ENCODE peak calls at places on chromosomes 6 and 20, in six cellular contexts. One of them, this sample, is unnamed.

GRCh38 chr6:128118401-128118800 is 217.5 kb upstream of the THEMIS start:
- DNase-seq in K562: no peak
- DNase-seq in HepG2: no peak
- DNase-seq in GM12878: no peak
- DNase-seq in endothelial cell of umbilical vein: peak
- DNase-seq in A549: no peak
- DNase-seq in this sample: no peak

GRCh38 chr6:159941286-159942113 is 27.4 kb upstream of the IGF2R start:
- DNase-seq in K562: no peak
- DNase-seq in GM12878: peak
- DNase-seq in HepG2: peak
- DNase-seq in endothelial cell of umbilical vein: no peak
- DNase-seq in A549: peak
- DNase-seq in this sample: peak

GRCh38 chr20:818001-818664 is 15.4 kb upstream of the FAM110A start:
- DNase-seq in GM12878: no peak
- DNase-seq in K562: no peak
- DNase-seq in HepG2: no peak
- DNase-seq in A549: no peak
- DNase-seq in endothelial cell of umbilical vein: no peak
- DNase-seq in this sample: no peak

GRCh38 chr6:145688493-145688905 is 46.8 kb downstream of the EPM2A start:
- DNase-seq in K562: no peak
- DNase-seq in endothelial cell of umbilical vein: peak
- DNase-seq in GM12878: no peak
- DNase-seq in HepG2: no peak
- DNase-seq in A549: no peak
- DNase-seq in this sample: no peak

GRCh38 chr6:79146426-79146825 is 68.4 kb upstream of the PHIP start:
- DNase-seq in HepG2: no peak
- DNase-seq in endothelial cell of umbilical vein: no peak
- DNase-seq in A549: no peak
- DNase-seq in K562: no peak
- DNase-seq in GM12878: no peak
- DNase-seq in this sample: no peak

GRCh38 chr6:35445691-35446090 is 6.4 kb upstream of the FANCE start:
- DNase-seq in GM12878: no peak
- DNase-seq in K562: no peak
- DNase-seq in endothelial cell of umbilical vein: no peak
- DNase-seq in HepG2: no peak
- DNase-seq in A549: no peak
- DNase-seq in this sample: peak

GRCh38 chr20:4998160-4998651 is 3.1 kb downstream of the SLC23A2 start:
- DNase-seq in GM12878: peak
- DNase-seq in K562: no peak
- DNase-seq in A549: peak
- DNase-seq in HepG2: peak
- DNase-seq in endothelial cell of umbilical vein: no peak
- DNase-seq in this sample: peak

GRCh38 chr6:93567164-93567563 is 147.8 kb upstream of the EPHA7 start:
- DNase-seq in K562: no peak
- DNase-seq in endothelial cell of umbilical vein: no peak
- DNase-seq in HepG2: no peak
- DNase-seq in GM12878: no peak
- DNase-seq in A549: no peak
- DNase-seq in this sample: no peak

GRCh38 chr20:20440473-20440872 is 72.6 kb downstream of the INSM1 start:
- DNase-seq in HepG2: no peak
- DNase-seq in K562: no peak
- DNase-seq in GM12878: no peak
- DNase-seq in endothelial cell of umbilical vein: no peak
- DNase-seq in A549: no peak
- DNase-seq in this sample: no peak

GRCh38 chr6:25899123-25899522 is 25.1 kb upstream of the SLC17A3 start:
- DNase-seq in HepG2: peak
- DNase-seq in endothelial cell of umbilical vein: no peak
- DNase-seq in GM12878: no peak
- DNase-seq in K562: no peak
- DNase-seq in A549: no peak
- DNase-seq in this sample: no peak

GRCh38 chr20:35276408-35276807 is 1.5 kb downstream of the MMP24OS start:
- DNase-seq in endothelial cell of umbilical vein: no peak
- DNase-seq in HepG2: no peak
- DNase-seq in K562: no peak
- DNase-seq in GM12878: no peak
- DNase-seq in A549: no peak
- DNase-seq in this sample: no peak

GRCh38 chr6:74065713-74066112 is 369.7 kb downstream of the CD109 start:
- DNase-seq in A549: no peak
- DNase-seq in K562: no peak
- DNase-seq in HepG2: no peak
- DNase-seq in endothelial cell of umbilical vein: no peak
- DNase-seq in GM12878: no peak
- DNase-seq in this sample: no peak

GRCh38 chr20:40506567-40506966 is 182.5 kb downstream of the MAFB start:
- DNase-seq in HepG2: peak
- DNase-seq in A549: peak
- DNase-seq in endothelial cell of umbilical vein: peak
- DNase-seq in K562: no peak
- DNase-seq in GM12878: no peak
- DNase-seq in this sample: peak

GRCh38 chr6:19268117-19268516 is 569.1 kb upstream of the ID4 start:
- DNase-seq in endothelial cell of umbilical vein: no peak
- DNase-seq in K562: no peak
- DNase-seq in A549: no peak
- DNase-seq in GM12878: no peak
- DNase-seq in HepG2: no peak
- DNase-seq in this sample: no peak

GRCh38 chr20:59364611-59365010 is 64.2 kb downstream of the EDN3 start:
- DNase-seq in GM12878: no peak
- DNase-seq in A549: no peak
- DNase-seq in HepG2: no peak
- DNase-seq in K562: no peak
- DNase-seq in endothelial cell of umbilical vein: no peak
- DNase-seq in this sample: no peak

GRCh38 chr6:165988306-165988756 is 179.3 kb downstream of the TBXT start:
- DNase-seq in GM12878: no peak
- DNase-seq in endothelial cell of umbilical vein: no peak
- DNase-seq in K562: no peak
- DNase-seq in HepG2: no peak
- DNase-seq in A549: no peak
- DNase-seq in this sample: no peak
- H3K4me3 ChIP-seq in GM12878: no peak
- H3K4me3 ChIP-seq in endothelial cell of umbilical vein: no peak
- H3K4me3 ChIP-seq in K562: no peak
- H3K4me3 ChIP-seq in HepG2: no peak
- H3K4me3 ChIP-seq in A549: peak
- H3K4me3 ChIP-seq in this sample: no peak

DNA sequence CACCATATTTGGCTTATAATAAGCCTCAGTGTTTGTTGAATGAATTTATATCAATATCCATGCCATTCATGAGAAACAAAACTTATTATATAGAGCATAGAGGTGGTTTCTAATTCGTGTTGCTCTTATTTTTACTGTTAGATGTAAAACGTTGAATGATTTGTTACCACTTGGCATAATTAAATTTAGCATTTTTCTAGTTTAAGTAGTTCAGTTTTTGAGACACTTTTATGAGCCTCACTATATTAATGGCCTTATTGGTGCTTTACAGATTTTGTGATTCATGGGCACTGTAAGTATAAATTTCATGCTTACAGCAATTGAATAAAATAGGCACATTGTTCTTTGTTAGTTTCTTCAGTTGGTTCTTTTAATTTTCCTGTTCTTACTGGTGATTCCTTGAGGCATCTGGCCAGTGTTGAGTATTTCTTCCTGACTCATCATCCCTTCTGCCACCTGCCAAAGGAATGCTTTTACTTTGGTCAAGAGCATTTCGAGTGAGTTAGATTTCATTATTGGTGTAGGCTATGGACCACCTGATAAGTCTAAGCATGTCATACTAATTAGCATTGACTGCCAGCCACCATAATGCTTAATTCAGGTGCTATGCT is 34.8 kb downstream of the CDKAL1 start:
- DNase-seq in endothelial cell of umbilical vein: no peak
- DNase-seq in HepG2: no peak
- DNase-seq in K562: no peak
- DNase-seq in A549: no peak
- DNase-seq in GM12878: no peak
- DNase-seq in this sample: no peak
- TF ChIP-seq MAX in endothelial cell of umbilical vein: no peak
- TF ChIP-seq MAX in HepG2: no peak
- TF ChIP-seq MAX in K562: no peak
- TF ChIP-seq MAX in A549: no peak
- TF ChIP-seq MAX in GM12878: no peak
- TF ChIP-seq MAX in this sample: no peak

GRCh38 chr6:155538708-155539107 is 83.1 kb upstream of the NOX3 start:
- DNase-seq in HepG2: no peak
- DNase-seq in endothelial cell of umbilical vein: no peak
- DNase-seq in GM12878: no peak
- DNase-seq in A549: no peak
- DNase-seq in K562: no peak
- DNase-seq in this sample: no peak

GRCh38 chr6:155549028-155549798 is 93.6 kb upstream of the NOX3 start:
- DNase-seq in GM12878: no peak
- DNase-seq in HepG2: no peak
- DNase-seq in endothelial cell of umbilical vein: no peak
- DNase-seq in A549: no peak
- DNase-seq in K562: no peak
- DNase-seq in this sample: no peak

GRCh38 chr6:155544677-155545076 is 89.0 kb upstream of the NOX3 start:
- DNase-seq in GM12878: no peak
- DNase-seq in K562: no peak
- DNase-seq in A549: no peak
- DNase-seq in HepG2: peak
- DNase-seq in endothelial cell of umbilical vein: peak
- DNase-seq in this sample: peak

GRCh38 chr6:155541976-155542375 is 86.3 kb upstream of the NOX3 start:
- DNase-seq in endothelial cell of umbilical vein: no peak
- DNase-seq in GM12878: no peak
- DNase-seq in HepG2: no peak
- DNase-seq in K562: no peak
- DNase-seq in A549: no peak
- DNase-seq in this sample: no peak

DNA sequence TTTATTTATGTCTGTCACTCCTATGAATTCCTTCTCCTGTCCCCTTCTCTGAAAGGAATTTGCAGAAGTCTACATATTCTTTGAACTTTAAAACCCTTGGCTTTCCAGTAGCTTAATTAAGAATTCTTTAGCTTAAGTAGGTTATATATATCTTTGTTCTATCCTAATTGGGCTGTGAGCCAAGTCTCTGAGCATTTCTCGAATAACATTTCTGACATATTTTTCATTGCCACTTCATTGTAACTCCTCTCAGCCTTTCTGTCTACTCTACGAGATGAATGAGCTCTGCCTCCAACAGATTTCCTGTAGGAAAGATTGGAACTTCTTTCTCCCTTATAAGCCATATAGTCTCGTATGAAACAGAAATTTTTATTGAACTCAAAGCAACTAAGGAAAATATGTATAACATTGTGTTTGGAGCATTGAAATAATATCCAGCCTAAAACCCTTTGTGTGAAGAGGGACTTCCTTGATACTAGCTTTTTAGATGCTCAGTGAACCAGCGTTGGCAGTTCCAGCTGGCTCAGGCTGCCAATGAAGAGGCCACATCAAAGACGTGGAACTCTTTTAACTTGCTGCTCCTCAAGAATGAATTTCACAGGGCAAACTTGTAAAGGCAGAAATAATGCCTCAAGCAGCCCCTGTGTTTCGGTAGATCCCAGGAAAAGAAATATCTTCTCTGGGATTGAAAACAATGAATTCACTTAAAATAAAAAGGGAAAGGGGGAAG is 87.7 kb upstream of the NOX3 start:
- DNase-seq in A549: no peak
- DNase-seq in endothelial cell of umbilical vein: peak
- DNase-seq in GM12878: no peak
- DNase-seq in K562: no peak
- DNase-seq in HepG2: no peak
- DNase-seq in this sample: no peak
- TF ChIP-seq MYC in A549: no peak
- TF ChIP-seq MYC in endothelial cell of umbilical vein: no peak
- TF ChIP-seq MYC in GM12878: no peak
- TF ChIP-seq MYC in K562: no peak
- TF ChIP-seq MYC in HepG2: no peak
- TF ChIP-seq MYC in this sample: no peak

GRCh38 chr6:134908906-134909516 is 40.9 kb downstream of the ALDH8A1 start:
- DNase-seq in K562: no peak
- DNase-seq in HepG2: peak
- DNase-seq in GM12878: no peak
- DNase-seq in A549: peak
- DNase-seq in endothelial cell of umbilical vein: peak
- DNase-seq in this sample: peak
- H3K4me3 ChIP-seq in K562: no peak
- H3K4me3 ChIP-seq in HepG2: no peak
- H3K4me3 ChIP-seq in GM12878: no peak
- H3K4me3 ChIP-seq in A549: peak
- H3K4me3 ChIP-seq in endothelial cell of umbilical vein: no peak
- H3K4me3 ChIP-seq in this sample: no peak

GRCh38 chr20:37807491-37807890 is 95.4 kb upstream of the VSTM2L start:
- DNase-seq in HepG2: no peak
- DNase-seq in endothelial cell of umbilical vein: no peak
- DNase-seq in A549: no peak
- DNase-seq in GM12878: no peak
- DNase-seq in K562: no peak
- DNase-seq in this sample: peak
- TF ChIP-seq MAX in HepG2: no peak
- TF ChIP-seq MAX in endothelial cell of umbilical vein: no peak
- TF ChIP-seq MAX in A549: no peak
- TF ChIP-seq MAX in GM12878: no peak
- TF ChIP-seq MAX in K562: no peak
- TF ChIP-seq MAX in this sample: no peak

GRCh38 chr20:24681634-24682495 is 212.4 kb downstream of the SYNDIG1 start:
- DNase-seq in A549: no peak
- DNase-seq in HepG2: no peak
- DNase-seq in GM12878: no peak
- DNase-seq in endothelial cell of umbilical vein: no peak
- DNase-seq in K562: no peak
- DNase-seq in this sample: no peak

GRCh38 chr20:24684954-24685691 is 215.7 kb downstream of the SYNDIG1 start:
- DNase-seq in HepG2: no peak
- DNase-seq in GM12878: no peak
- DNase-seq in A549: no peak
- DNase-seq in endothelial cell of umbilical vein: no peak
- DNase-seq in K562: no peak
- DNase-seq in this sample: no peak

GRCh38 chr20:24682496-24683090 is 213.2 kb downstream of the SYNDIG1 start:
- DNase-seq in HepG2: no peak
- DNase-seq in GM12878: no peak
- DNase-seq in A549: no peak
- DNase-seq in endothelial cell of umbilical vein: no peak
- DNase-seq in K562: no peak
- DNase-seq in this sample: no peak

GRCh38 chr20:24684421-24684871 is 215.0 kb downstream of the SYNDIG1 start:
- DNase-seq in A549: no peak
- DNase-seq in endothelial cell of umbilical vein: no peak
- DNase-seq in K562: no peak
- DNase-seq in GM12878: no peak
- DNase-seq in HepG2: no peak
- DNase-seq in this sample: no peak

GRCh38 chr20:24683676-24684075 is 214.2 kb downstream of the SYNDIG1 start:
- DNase-seq in endothelial cell of umbilical vein: no peak
- DNase-seq in K562: no peak
- DNase-seq in GM12878: no peak
- DNase-seq in A549: no peak
- DNase-seq in HepG2: no peak
- DNase-seq in this sample: no peak
- TF ChIP-seq MYC in endothelial cell of umbilical vein: no peak
- TF ChIP-seq MYC in K562: no peak
- TF ChIP-seq MYC in GM12878: no peak
- TF ChIP-seq MYC in A549: no peak
- TF ChIP-seq MYC in HepG2: no peak
- TF ChIP-seq MYC in this sample: no peak